ENCODE peak calls at places on chromosomes 12 and 14, in five cellular contexts. S is RKO; V is occipital lobe; F is neural crest cell; C is central memory CD4-positive, alpha-beta T cell. K is an unnamed sample.

GRCh38 chr12:116123511-116124258 is 153.8 kb downstream of the MED13L start:
- DNase-seq in C (no peak), V (peak), S (no peak), F (peak), K (peak)

GRCh38 chr14:95140060-95140858 is 17.1 kb downstream of the DICER1 start:
- DNase-seq in S (no peak), F (no peak), V (no peak), C (no peak), K (no peak)

GRCh38 chr12:89416049-89416792 is 63.9 kb upstream of the DUSP6 start:
- DNase-seq in S (no peak), F (no peak), V (no peak), C (no peak), K (no peak)

GRCh38 chr14:32623300-32624093 is 294.4 kb downstream of the AKAP6 start:
- DNase-seq in V (no peak), C (no peak), F (no peak), S (no peak), K (no peak)

GRCh38 chr12:62263956-62264355 is 3.8 kb downstream of the USP15 start:
- DNase-seq in C (no peak), V (no peak), S (no peak), F (no peak), K (no peak)

GRCh38 chr14:70905316-70905715 is 1.9 kb upstream of the PCNX1 start:
- DNase-seq in F (no peak), C (no peak), S (no peak), V (peak), K (no peak)

GRCh38 chr14:50402965-50403364 is 6.3 kb upstream of the CDKL1 start:
- DNase-seq in F (no peak), C (no peak), V (no peak), S (no peak), K (no peak)

GRCh38 chr14:37490607-37491006 is 104.4 kb downstream of the FOXA1 start:
- DNase-seq in C (no peak), S (no peak), V (no peak), F (no peak), K (no peak)

GRCh38 chr12:6197996-6198395 is 2.2 kb upstream of the CD9 start:
- DNase-seq in S (no peak), V (no peak), C (no peak), F (no peak), K (no peak)

GRCh38 chr14:96267916-96268315 is 11.9 kb downstream of the BDKRB1 start:
- DNase-seq in V (no peak), C (no peak), S (no peak), F (no peak), K (no peak)

GRCh38 chr14:105500036-105500725 is 9.1 kb downstream of the TEDC1 start:
- DNase-seq in S (no peak), V (no peak), C (no peak), F (no peak), K (peak)

GRCh38 chr12:2877959-2878732 is 1.1 kb downstream of the RHNO1 start:
- DNase-seq in V (no peak), S (peak), C (no peak), F (no peak), K (no peak)

GRCh38 chr12:24230061-24230460 is 280.6 kb upstream of the SOX5 start:
- DNase-seq in S (no peak), V (no peak), F (no peak), C (no peak), K (no peak)

GRCh38 chr14:30655124-30655523 is 33.0 kb downstream of the SCFD1 start:
- DNase-seq in V (no peak), S (no peak), C (no peak), F (no peak), K (no peak)

GRCh38 chr14:71551291-71551955 is 380.8 kb upstream of the RGS6 start:
- DNase-seq in S (no peak), V (no peak), C (no peak), F (no peak), K (no peak)

GRCh38 chr12:49810159-49810459 is 18.1 kb downstream of the NCKAP5L start:
- DNase-seq in S (no peak), V (no peak), C (no peak), F (no peak), K (no peak)